ENCODE peak calls at places on chromosomes 11 and 22, in five cellular contexts. R, L, P, Z and B are unnamed samples.
A peak's percentile ranks its signal among the peaks of the same experiment; 100 is the strongest.

GRCh38 chr11:28566643-28567042 is 458.5 kb downstream of the METTL15 start:
- DNase-seq in R (peak; percentile 47), L (no peak), P (no peak), Z (peak; percentile 38), B (peak; percentile 3)

GRCh38 chr11:126696976-126697375 is 303.6 kb downstream of the KIRREL3 start:
- DNase-seq in R (no peak), L (no peak), P (no peak), Z (no peak), B (no peak)

GRCh38 chr11:7677801-7678201 is 4.5 kb upstream of the CYB5R2 start:
- DNase-seq in R (no peak), L (no peak), P (no peak), Z (no peak), B (no peak)

GRCh38 chr11:76719281-76719680 is 48.7 kb upstream of the LRRC32 start:
- DNase-seq in R (no peak), L (no peak), P (no peak), Z (no peak), B (no peak)

GRCh38 chr22:49297871-49298721 is 529.6 kb downstream of the BRD1 start:
- DNase-seq in R (no peak), L (peak; percentile 86), P (peak; percentile 49), Z (no peak), B (no peak)

GRCh38 chr22:46861468-46861867 is 99.0 kb downstream of the TBC1D22A start:
- DNase-seq in R (no peak), L (no peak), P (no peak), Z (no peak), B (no peak)

GRCh38 chr22:33328789-33329296 is 270.7 kb upstream of the SYN3 start:
- DNase-seq in R (no peak), L (no peak), P (no peak), Z (no peak), B (no peak)

GRCh38 chr11:64362339-64362738 is 3.4 kb downstream of the RPS6KA4 start:
- DNase-seq in R (no peak), L (no peak), P (no peak), Z (no peak), B (no peak)

GRCh38 chr11:34890089-34890488 is 26.1 kb downstream of the APIP start:
- DNase-seq in R (no peak), L (no peak), P (no peak), Z (no peak), B (no peak)

GRCh38 chr22:24510694-24511625 is 15.8 kb downstream of the UPB1 start:
- DNase-seq in R (no peak), L (no peak), P (no peak), Z (no peak), B (no peak)

GRCh38 chr22:36335621-36336020 is 52.1 kb downstream of the MYH9 start:
- DNase-seq in R (no peak), L (no peak), P (no peak), Z (no peak), B (no peak)

GRCh38 chr11:76524919-76525318 is 80.1 kb downstream of the EMSY start:
- DNase-seq in R (peak; percentile 64), L (no peak), P (no peak), Z (peak; percentile 69), B (no peak)

GRCh38 chr11:133833101-133833898 is 12.0 kb downstream of the SPATA19 start:
- DNase-seq in R (no peak), L (no peak), P (no peak), Z (no peak), B (no peak)

GRCh38 chr11:71545405-71545966 is 2.7 kb upstream of the KRTAP5-9 start:
- DNase-seq in R (no peak), L (no peak), P (no peak), Z (no peak), B (no peak)

GRCh38 chr11:47552086-47552580 is 799 bp downstream of the CELF1 start:
- DNase-seq in R (peak; percentile 19), L (no peak), P (no peak), Z (no peak), B (no peak)

GRCh38 chr11:2530855-2531200 is 86.0 kb downstream of the KCNQ1 start:
- DNase-seq in R (no peak), L (no peak), P (no peak), Z (no peak), B (no peak)

GRCh38 chr11:94922675-94923347 is 50.5 kb downstream of the CWC15 start:
- DNase-seq in R (no peak), L (no peak), P (no peak), Z (no peak), B (no peak)

GRCh38 chr11:134565343-134565891 is 153.4 kb upstream of the B3GAT1 start:
- DNase-seq in R (no peak), L (peak; percentile 87), P (no peak), Z (no peak), B (no peak)

GRCh38 chr11:89660234-89660633 is 49.9 kb upstream of the TRIM77 start:
- DNase-seq in R (no peak), L (no peak), P (no peak), Z (no peak), B (no peak)

GRCh38 chr11:117072517-117073218 is 25.6 kb downstream of the SIK3 start:
- DNase-seq in R (no peak), L (no peak), P (no peak), Z (no peak), B (no peak)

GRCh38 chr11:118530180-118530682 is 761 bp upstream of the TMEM25 start:
- DNase-seq in R (peak; percentile 32), L (no peak), P (no peak), Z (no peak), B (no peak)

GRCh38 chr11:65186701-65187100 is 5.0 kb downstream of the CAPN1 start:
- DNase-seq in R (no peak), L (no peak), P (no peak), Z (no peak), B (no peak)

GRCh38 chr11:57778318-57779037 is 16.9 kb downstream of the CTNND1 start:
- DNase-seq in R (peak; percentile 94), L (peak; percentile 96), P (peak; percentile 91), Z (peak; percentile 72), B (no peak)

GRCh38 chr11:62959077-62959980 is 25.4 kb downstream of the SLC22A6 start:
- DNase-seq in R (no peak), L (no peak), P (no peak), Z (no peak), B (no peak)

GRCh38 chr11:19094859-19095258 is 22.1 kb upstream of the ZDHHC13 start:
- DNase-seq in R (no peak), L (no peak), P (no peak), Z (no peak), B (no peak)

GRCh38 chr11:3186166-3186953 is 21.2 kb upstream of the OSBPL5 start:
- DNase-seq in R (no peak), L (no peak), P (peak; percentile 42), Z (no peak), B (no peak)

GRCh38 chr11:101267654-101268053 is 138.0 kb upstream of the PGR start:
- DNase-seq in R (no peak), L (no peak), P (no peak), Z (no peak), B (no peak)

GRCh38 chr22:41367680-41368542 is 13.8 kb upstream of the TEF start:
- DNase-seq in R (peak; percentile 74), L (no peak), P (no peak), Z (peak; percentile 52), B (no peak)

GRCh38 chr11:27174672-27175210 is 134.1 kb downstream of the BBOX1 start:
- DNase-seq in R (no peak), L (peak; percentile 88), P (no peak), Z (no peak), B (no peak)

GRCh38 chr11:67048515-67048914 is 8.1 kb upstream of the RHOD start:
- DNase-seq in R (no peak), L (no peak), P (no peak), Z (no peak), B (no peak)
- H3K27ac ChIP-seq in R (no peak overlapping the region), L (no peak overlapping the region), P (no peak overlapping the region), Z (no peak overlapping the region), B (no peak overlapping the region)

GRCh38 chr11:14359573-14360031 is 619 bp upstream of the RRAS2 start:
- DNase-seq in R (no peak), L (no peak), P (no peak), Z (no peak), B (no peak)

GRCh38 chr11:14356342-14356741 is 2.6 kb downstream of the RRAS2 start:
- DNase-seq in R (no peak), L (no peak), P (no peak), Z (no peak), B (no peak)

GRCh38 chr11:14360976-14361375 is 2.0 kb upstream of the RRAS2 start:
- DNase-seq in R (no peak), L (no peak), P (no peak), Z (no peak), B (no peak)

GRCh38 chr11:14357843-14358728 is 897 bp downstream of the RRAS2 start:
- DNase-seq in R (peak; percentile 73), L (no peak), P (no peak), Z (no peak), B (no peak)

DNA sequence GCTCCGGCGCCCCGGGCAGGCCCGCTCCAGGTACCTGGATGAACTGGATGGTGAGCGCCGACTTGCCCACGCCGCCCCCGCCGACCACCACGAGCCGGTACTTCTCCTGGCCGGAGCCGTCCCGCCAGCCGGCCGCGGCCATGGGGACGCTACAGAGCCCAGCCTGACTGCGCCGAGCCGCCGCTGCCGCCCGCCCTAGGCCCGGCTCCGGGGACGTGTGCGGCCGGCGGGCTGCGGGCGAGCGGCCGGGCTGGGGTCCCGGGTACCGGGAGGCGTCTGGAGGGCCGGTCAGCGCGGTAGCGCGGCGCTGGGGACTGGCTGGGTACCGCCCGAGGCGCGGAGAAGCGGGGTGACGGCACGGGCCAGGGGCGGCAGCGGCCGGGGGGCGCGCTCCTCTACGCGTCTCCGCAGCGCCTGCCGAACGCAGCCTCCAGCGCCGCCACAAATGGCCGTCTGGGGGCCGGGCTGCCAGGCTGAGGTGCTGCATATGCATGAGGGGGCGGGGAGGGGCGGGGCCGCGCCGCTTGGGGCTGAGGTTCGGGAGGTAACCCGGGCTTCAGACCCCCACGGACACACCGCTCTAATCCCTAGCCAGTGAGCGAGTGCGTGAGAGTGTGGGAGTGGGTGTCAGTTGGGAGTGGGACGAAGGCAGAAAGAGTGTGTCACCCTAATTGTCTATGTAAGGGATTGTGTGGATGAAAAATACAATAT is at the start of gene RRAS2:
- DNase-seq in R (peak; percentile 81), L (peak; percentile 96), P (peak; percentile 70), Z (peak; percentile 52), B (no peak)
- TF ChIP-seq POLR2A in R (peak; percentile 86), L (peak; percentile 75), P (no peak), Z (peak; percentile 51), B (no peak)

DNA sequence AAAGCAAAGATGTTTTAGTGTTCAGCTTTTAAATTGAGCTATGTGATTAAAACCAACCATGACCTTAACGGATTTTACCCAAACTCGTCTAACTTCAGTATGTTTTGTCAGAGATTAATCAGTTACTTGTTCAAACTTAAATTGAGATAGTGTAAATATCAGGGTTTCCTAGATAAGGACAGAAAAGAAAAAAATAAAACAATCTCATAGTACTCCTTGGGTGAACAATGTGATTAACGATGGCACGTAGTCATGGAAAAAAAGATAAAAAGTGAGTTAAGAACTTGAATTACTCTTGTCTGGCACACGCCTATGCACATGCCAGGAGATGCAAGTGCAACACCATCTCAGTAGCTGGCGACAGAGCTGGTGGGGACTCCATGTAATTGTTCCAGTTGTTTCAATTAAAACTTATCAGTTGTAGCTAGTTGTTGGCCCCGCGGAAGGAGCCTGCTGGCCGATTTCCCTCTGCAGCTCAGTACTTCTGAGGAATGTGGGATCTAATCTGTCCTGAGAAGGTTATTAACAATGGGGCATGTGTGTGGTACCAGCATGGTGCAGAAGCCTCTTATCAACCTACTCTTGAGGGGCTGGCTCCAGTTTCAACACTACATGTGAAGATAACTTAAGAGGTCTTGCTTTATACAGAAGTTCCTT is 3.0 kb downstream of the RASSF10 start:
- DNase-seq in R (peak; percentile 51), L (peak; percentile 81), P (no peak), Z (no peak), B (no peak)
- H3K4me3 ChIP-seq in R (no peak overlapping the region), L (no peak overlapping the region), P (no peak overlapping the region), Z (no peak overlapping the region), B (peak overlapping the region; percentile 76)

GRCh38 chr11:74877132-74877531 is 71.8 kb downstream of the XRRA1 start:
- DNase-seq in R (no peak), L (no peak), P (no peak), Z (no peak), B (no peak)
- H3K27ac ChIP-seq in R (no peak overlapping the region), L (no peak overlapping the region), P (no peak overlapping the region), Z (no peak overlapping the region), B (no peak overlapping the region)